ENCODE peak calls at places on chromosomes 13 and 19, in five cellular contexts. R is fibroblast of lung, W is Karpas-422, S is PC-3, U is SK-N-SH. X is an unnamed sample.

GRCh38 chr13:65562305-65562704 is 1667.8 kb downstream of the PCDH9 start:
- DNase-seq in U (no peak), W (no peak), R (no peak), S (no peak), X (no peak)

GRCh38 chr13:36362251-36362650 is 16.1 kb upstream of the SPART start:
- DNase-seq in R (peak; percentile 87), U (no peak), W (no peak), S (peak; percentile 64), X (no peak)

GRCh38 chr19:18519962-18520847 is 1.7 kb downstream of the ELL start:
- DNase-seq in U (peak; percentile 62), R (peak; percentile 74), W (peak; percentile 85), S (peak; percentile 90), X (peak; percentile 67)

GRCh38 chr19:38402967-38403674 is at the start of gene FAM98C:
- DNase-seq in R (peak; percentile 95), S (peak; percentile 94), U (peak; percentile 100), W (peak; percentile 99), X (peak; percentile 97)

GRCh38 chr13:92843549-92843948 is 383.1 kb upstream of the GPC6 start:
- DNase-seq in R (peak; percentile 88), W (no peak), U (no peak), S (peak; percentile 67), X (no peak)

GRCh38 chr13:24083722-24084421 is 76.6 kb upstream of the SPATA13 start:
- DNase-seq in W (no peak), R (no peak), S (no peak), U (peak; percentile 24), X (no peak)

GRCh38 chr13:20713751-20714150 is 10.3 kb downstream of the IL17D start:
- DNase-seq in R (no peak), W (no peak), U (no peak), S (no peak), X (peak; percentile 19)

GRCh38 chr13:101576452-101576851 is 124.0 kb downstream of the ITGBL1 start:
- DNase-seq in W (no peak), S (peak; percentile 74), U (no peak), R (peak; percentile 88), X (no peak)

GRCh38 chr13:100210966-100211710 is 122.2 kb downstream of the PCCA start:
- DNase-seq in S (no peak), R (no peak), U (no peak), W (no peak), X (no peak)

GRCh38 chr19:18287836-18288772 is 6.7 kb upstream of the JUND start:
- DNase-seq in U (no peak), W (no peak), R (no peak), S (no peak), X (no peak)

GRCh38 chr13:28059214-28059613 is 41.2 kb downstream of the FLT3 start:
- DNase-seq in S (peak; percentile 54), U (peak; percentile 7), R (peak; percentile 18), W (peak; percentile 76), X (peak; percentile 55)

GRCh38 chr19:19267305-19267704 is 5.8 kb downstream of the TM6SF2 start:
- DNase-seq in U (no peak), R (no peak), S (no peak), W (no peak), X (no peak)

GRCh38 chr13:30360586-30360985 is 53.2 kb upstream of the KATNAL1 start:
- DNase-seq in R (no peak), S (no peak), W (no peak), U (no peak), X (no peak)

GRCh38 chr19:13098291-13099072 is 4.2 kb downstream of the LYL1 start:
- DNase-seq in W (peak; percentile 71), R (peak; percentile 58), S (peak; percentile 71), U (no peak), X (no peak)

GRCh38 chr19:19628499-19629134 is 597 bp upstream of the LPAR2 start:
- DNase-seq in U (peak; percentile 95), S (peak; percentile 84), R (peak; percentile 72), W (peak; percentile 74), X (no peak)

GRCh38 chr19:5037936-5038335 is 69.0 kb downstream of the KDM4B start:
- DNase-seq in R (no peak), U (peak; percentile 90), S (no peak), W (no peak), X (no peak)

GRCh38 chr13:44300895-44301638 is 72.6 kb upstream of the SERP2 start:
- DNase-seq in W (no peak), R (peak; percentile 76), U (no peak), S (peak; percentile 89), X (no peak)

GRCh38 chr13:31946091-31946770 is 85.3 kb upstream of the FRY start:
- DNase-seq in W (no peak), S (no peak), R (no peak), U (no peak), X (no peak)

GRCh38 chr13:76043882-76044281 is 407.8 kb downstream of the LMO7 start:
- DNase-seq in R (no peak), W (no peak), S (no peak), U (no peak), X (no peak)

GRCh38 chr19:52991484-52991883 is 22.2 kb upstream of the ERVV-1 start:
- DNase-seq in R (peak; percentile 52), W (no peak), S (peak; percentile 98), U (no peak), X (no peak)

GRCh38 chr19:32238076-32238475 is 107.3 kb upstream of the ZNF507 start:
- DNase-seq in R (no peak), W (peak; percentile 73), S (no peak), U (no peak), X (no peak)

GRCh38 chr19:709196-709964 is 645 bp downstream of the PALM start:
- DNase-seq in W (no peak), S (no peak), U (peak; percentile 71), R (no peak), X (no peak)

DNA sequence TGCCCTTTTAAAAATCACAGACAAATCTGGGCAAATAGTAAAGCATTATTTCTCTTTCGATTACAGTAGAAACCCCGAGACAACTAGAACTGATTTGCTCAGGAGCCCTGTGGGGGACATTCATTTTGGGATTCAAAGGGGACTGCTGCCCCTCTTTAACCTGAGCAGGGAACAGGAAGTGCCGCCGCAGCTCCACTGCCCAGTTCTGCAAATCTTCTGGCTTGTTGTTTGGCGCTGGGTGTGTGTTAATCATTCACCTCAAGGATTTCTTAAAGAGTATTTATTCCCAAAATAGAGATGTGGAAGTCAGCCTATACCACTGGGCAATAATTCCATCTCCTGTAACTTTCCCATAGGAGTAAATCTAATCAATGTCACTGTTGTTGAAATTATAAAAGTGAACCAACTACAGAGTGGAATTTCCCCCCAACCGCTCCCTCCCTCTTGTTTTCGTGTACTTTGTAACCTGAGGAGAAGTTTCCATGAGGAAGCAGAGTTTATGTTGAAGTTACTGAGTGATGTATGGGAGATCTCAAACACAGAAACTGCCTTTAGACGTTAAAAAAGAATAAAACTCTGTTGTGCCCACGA is 515.8 kb downstream of the KLF12 start:
- DNase-seq in U (no peak), S (peak; percentile 27), R (no peak), W (no peak), X (no peak)
- H2AFZ ChIP-seq in U (no peak overlapping the region), S (peak overlapping the region; percentile 65), R (no peak overlapping the region), W (no peak overlapping the region), X (no peak overlapping the region)

DNA sequence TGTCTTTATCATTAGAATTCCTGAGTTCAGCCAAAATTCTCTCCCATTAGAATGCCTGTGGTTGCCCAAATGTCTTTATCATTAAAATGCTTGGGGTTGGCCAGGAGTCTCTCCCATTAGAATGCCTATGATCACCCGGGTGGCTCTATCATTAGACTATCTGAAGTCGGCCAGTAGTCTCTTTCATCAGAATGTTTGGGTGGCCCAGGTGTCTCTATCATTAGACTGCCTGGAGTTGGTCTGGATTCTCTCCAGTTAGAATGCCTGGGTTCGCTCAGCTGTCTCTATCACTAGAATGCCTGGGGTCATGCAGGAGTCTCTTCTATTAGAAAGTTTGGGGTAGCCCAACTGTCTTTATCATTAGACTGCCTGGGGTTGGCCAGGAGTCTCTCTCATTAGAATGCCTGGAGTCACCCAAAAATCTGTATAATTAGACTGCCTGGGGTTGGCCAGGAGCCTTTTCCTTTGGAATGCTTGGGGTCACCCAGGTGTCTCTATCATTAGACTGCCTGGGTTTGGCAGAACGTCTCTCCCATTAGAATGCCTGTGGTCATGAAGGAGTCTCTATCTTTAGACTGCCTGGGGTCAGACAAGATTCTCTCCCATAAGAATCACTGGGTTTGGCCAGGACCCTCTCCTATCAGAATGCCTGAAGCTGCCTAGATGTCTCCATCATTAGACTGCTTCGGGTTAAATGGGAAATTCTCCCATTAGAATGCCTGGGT is 1478.3 kb downstream of the UQCRFS1 start:
- DNase-seq in U (no peak), W (no peak), R (no peak), S (no peak), X (no peak)
- H3K9me3 ChIP-seq in U (peaks cover 4% of the 10 kb centered on the region), W (peaks cover 38% of the 10 kb centered on the region), R (no peaks in the 10 kb centered on the region), S (no peaks in the 10 kb centered on the region), X (peaks cover 13% of the 10 kb centered on the region)

DNA sequence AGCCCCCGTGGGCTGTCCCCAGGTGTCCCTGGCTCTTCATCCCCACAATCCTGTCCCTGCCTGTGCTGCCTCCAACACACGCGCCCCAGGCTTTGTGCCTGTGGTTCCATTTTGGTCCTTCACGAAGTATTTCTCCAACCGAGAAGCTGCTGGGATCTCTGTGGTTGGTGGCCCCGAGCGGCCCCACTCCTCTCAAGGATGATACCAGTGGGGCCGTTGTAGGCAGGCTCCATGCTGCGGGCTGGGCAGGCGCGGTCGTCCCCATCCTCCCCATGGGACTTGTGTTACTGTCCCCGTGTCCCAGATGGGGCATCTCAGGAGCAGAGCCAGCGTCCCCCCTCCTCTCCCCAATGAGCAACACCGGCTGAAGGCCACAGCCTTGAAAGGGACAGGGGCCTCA is 3.7 kb upstream of the ZNF554 start:
- DNase-seq in R (no peak), S (no peak), U (peak; percentile 17), W (no peak), X (no peak)
- H2AFZ ChIP-seq in R (no peak overlapping the region), S (no peak overlapping the region), U (no peak overlapping the region), W (no peak overlapping the region), X (no peak overlapping the region)

GRCh38 chr19:22426901-22427300 is 4.8 kb upstream of the ZNF98 start:
- DNase-seq in U (no peak), S (no peak), W (no peak), R (no peak), X (no peak)

GRCh38 chr19:22427587-22428298 is 5.6 kb upstream of the ZNF98 start:
- DNase-seq in U (no peak), S (no peak), W (no peak), R (no peak), X (no peak)

GRCh38 chr19:22422220-22422619 is at the start of gene ZNF98:
- DNase-seq in W (no peak), R (peak; percentile 5), S (no peak), U (no peak), X (no peak)

GRCh38 chr19:22421797-22422196 is 349 bp downstream of the ZNF98 start:
- DNase-seq in R (no peak), W (no peak), S (no peak), U (no peak), X (no peak)
- H3K9me3 ChIP-seq in R (no peaks in the 10 kb centered on the region), W (peaks cover 13% of the 10 kb centered on the region), S (peaks cover 18% of the 10 kb centered on the region), U (no peaks in the 10 kb centered on the region), X (peaks cover 4% of the 10 kb centered on the region)

DNA sequence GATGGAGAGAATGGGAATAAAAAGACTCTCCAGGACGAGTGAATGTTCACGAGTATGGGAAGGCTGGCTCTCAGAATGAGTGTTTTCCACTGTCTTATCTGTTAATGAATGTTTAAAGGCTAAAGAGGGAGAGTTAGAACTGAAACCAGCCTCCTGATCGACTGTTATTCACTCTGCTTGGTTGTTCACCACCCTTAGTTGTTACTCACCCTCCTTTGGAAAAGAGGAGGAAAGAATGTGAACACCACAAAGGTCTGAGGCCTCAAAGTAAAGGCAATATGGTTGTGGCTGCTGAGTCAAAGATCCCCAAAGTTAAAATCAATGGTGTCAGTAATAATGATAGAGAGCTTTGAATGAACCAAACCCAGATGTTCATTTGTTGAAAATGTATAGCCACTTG is 1793.2 kb upstream of the PCDH20 start:
- DNase-seq in W (no peak), S (no peak), R (no peak), U (no peak), X (no peak)
- H2AFZ ChIP-seq in W (peak overlapping the region; percentile 77), S (no peak overlapping the region), R (no peak overlapping the region), U (peak overlapping the region; percentile 65), X (no peak overlapping the region)